ENCODE peak calls at places on chromosome 5, in seven cellular contexts. One of them, this sample, is unnamed.

GRCh38 chr5:53917095-53917494 is 356.7 kb downstream of the NDUFS4 start:
- DNase-seq in tibial nerve: no peak
- DNase-seq in stomach: no peak
- DNase-seq in Peyer's patch: no peak
- DNase-seq in esophagus squamous epithelium: no peak
- DNase-seq in H1: no peak
- DNase-seq in A549: peak; percentile 18
- DNase-seq in this sample: no peak

GRCh38 chr5:81633471-81633870 is 117.4 kb downstream of the SSBP2 start:
- DNase-seq in tibial nerve: no peak
- DNase-seq in stomach: no peak
- DNase-seq in Peyer's patch: no peak
- DNase-seq in esophagus squamous epithelium: no peak
- DNase-seq in H1: no peak
- DNase-seq in A549: no peak
- DNase-seq in this sample: no peak

GRCh38 chr5:39219433-39219832 is at the start of gene FYB1:
- DNase-seq in tibial nerve: peak; percentile 38
- DNase-seq in stomach: no peak
- DNase-seq in Peyer's patch: no peak
- DNase-seq in esophagus squamous epithelium: no peak
- DNase-seq in H1: no peak
- DNase-seq in A549: no peak
- DNase-seq in this sample: peak; percentile 52

GRCh38 chr5:65858316-65858715 is 68.1 kb upstream of the ERBIN start:
- DNase-seq in tibial nerve: no peak
- DNase-seq in stomach: no peak
- DNase-seq in Peyer's patch: no peak
- DNase-seq in esophagus squamous epithelium: no peak
- DNase-seq in H1: no peak
- DNase-seq in A549: no peak
- DNase-seq in this sample: no peak

GRCh38 chr5:18720002-18720401 is 1085.7 kb downstream of the TAF11L14 start:
- DNase-seq in tibial nerve: no peak
- DNase-seq in stomach: no peak
- DNase-seq in Peyer's patch: no peak
- DNase-seq in esophagus squamous epithelium: no peak
- DNase-seq in H1: no peak
- DNase-seq in A549: no peak
- DNase-seq in this sample: no peak

GRCh38 chr5:128920345-128921215 is 44.7 kb upstream of the SLC27A6 start:
- DNase-seq in tibial nerve: no peak
- DNase-seq in stomach: no peak
- DNase-seq in Peyer's patch: no peak
- DNase-seq in esophagus squamous epithelium: no peak
- DNase-seq in H1: no peak
- DNase-seq in A549: no peak
- DNase-seq in this sample: peak; percentile 46

GRCh38 chr5:160188151-160188967 is 40.9 kb upstream of the FABP6 start:
- DNase-seq in tibial nerve: peak; percentile 24
- DNase-seq in stomach: peak; percentile 68
- DNase-seq in Peyer's patch: no peak
- DNase-seq in esophagus squamous epithelium: no peak
- DNase-seq in H1: peak; percentile 86
- DNase-seq in A549: peak; percentile 31
- DNase-seq in this sample: peak; percentile 66

GRCh38 chr5:71905804-71906711 is 187.0 kb downstream of the CARTPT start:
- DNase-seq in tibial nerve: no peak
- DNase-seq in stomach: no peak
- DNase-seq in Peyer's patch: no peak
- DNase-seq in esophagus squamous epithelium: no peak
- DNase-seq in H1: no peak
- DNase-seq in A549: no peak
- DNase-seq in this sample: no peak

GRCh38 chr5:54889826-54890225 is 95.6 kb downstream of the ESM1 start:
- DNase-seq in tibial nerve: no peak
- DNase-seq in stomach: no peak
- DNase-seq in Peyer's patch: no peak
- DNase-seq in esophagus squamous epithelium: no peak
- DNase-seq in H1: no peak
- DNase-seq in A549: no peak
- DNase-seq in this sample: no peak

GRCh38 chr5:142976861-142977260 is 206.7 kb downstream of the ARHGAP26 start:
- DNase-seq in tibial nerve: no peak
- DNase-seq in stomach: no peak
- DNase-seq in Peyer's patch: no peak
- DNase-seq in esophagus squamous epithelium: no peak
- DNase-seq in H1: no peak
- DNase-seq in A549: no peak
- DNase-seq in this sample: no peak

GRCh38 chr5:10460252-10460906 is 18.7 kb downstream of the ROPN1L start:
- DNase-seq in tibial nerve: no peak
- DNase-seq in stomach: peak; percentile 70
- DNase-seq in Peyer's patch: no peak
- DNase-seq in esophagus squamous epithelium: no peak
- DNase-seq in H1: no peak
- DNase-seq in A549: peak; percentile 46
- DNase-seq in this sample: peak; percentile 86

GRCh38 chr5:1268056-1268455 is 26.8 kb downstream of the TERT start:
- DNase-seq in tibial nerve: no peak
- DNase-seq in stomach: no peak
- DNase-seq in Peyer's patch: no peak
- DNase-seq in esophagus squamous epithelium: no peak
- DNase-seq in H1: no peak
- DNase-seq in A549: no peak
- DNase-seq in this sample: no peak

GRCh38 chr5:31193591-31194457 is at the start of gene CDH6:
- DNase-seq in tibial nerve: no peak
- DNase-seq in stomach: no peak
- DNase-seq in Peyer's patch: no peak
- DNase-seq in esophagus squamous epithelium: no peak
- DNase-seq in H1: peak; percentile 79
- DNase-seq in A549: peak; percentile 30
- DNase-seq in this sample: peak; percentile 20

GRCh38 chr5:131637694-131638093 is 2.7 kb upstream of the RAPGEF6 start:
- DNase-seq in tibial nerve: no peak
- DNase-seq in stomach: no peak
- DNase-seq in Peyer's patch: no peak
- DNase-seq in esophagus squamous epithelium: no peak
- DNase-seq in H1: no peak
- DNase-seq in A549: no peak
- DNase-seq in this sample: no peak

GRCh38 chr5:65066385-65066784 is 297.7 kb downstream of the CWC27 start:
- DNase-seq in tibial nerve: no peak
- DNase-seq in stomach: no peak
- DNase-seq in Peyer's patch: peak; percentile 60
- DNase-seq in esophagus squamous epithelium: no peak
- DNase-seq in H1: no peak
- DNase-seq in A549: no peak
- DNase-seq in this sample: no peak

DNA sequence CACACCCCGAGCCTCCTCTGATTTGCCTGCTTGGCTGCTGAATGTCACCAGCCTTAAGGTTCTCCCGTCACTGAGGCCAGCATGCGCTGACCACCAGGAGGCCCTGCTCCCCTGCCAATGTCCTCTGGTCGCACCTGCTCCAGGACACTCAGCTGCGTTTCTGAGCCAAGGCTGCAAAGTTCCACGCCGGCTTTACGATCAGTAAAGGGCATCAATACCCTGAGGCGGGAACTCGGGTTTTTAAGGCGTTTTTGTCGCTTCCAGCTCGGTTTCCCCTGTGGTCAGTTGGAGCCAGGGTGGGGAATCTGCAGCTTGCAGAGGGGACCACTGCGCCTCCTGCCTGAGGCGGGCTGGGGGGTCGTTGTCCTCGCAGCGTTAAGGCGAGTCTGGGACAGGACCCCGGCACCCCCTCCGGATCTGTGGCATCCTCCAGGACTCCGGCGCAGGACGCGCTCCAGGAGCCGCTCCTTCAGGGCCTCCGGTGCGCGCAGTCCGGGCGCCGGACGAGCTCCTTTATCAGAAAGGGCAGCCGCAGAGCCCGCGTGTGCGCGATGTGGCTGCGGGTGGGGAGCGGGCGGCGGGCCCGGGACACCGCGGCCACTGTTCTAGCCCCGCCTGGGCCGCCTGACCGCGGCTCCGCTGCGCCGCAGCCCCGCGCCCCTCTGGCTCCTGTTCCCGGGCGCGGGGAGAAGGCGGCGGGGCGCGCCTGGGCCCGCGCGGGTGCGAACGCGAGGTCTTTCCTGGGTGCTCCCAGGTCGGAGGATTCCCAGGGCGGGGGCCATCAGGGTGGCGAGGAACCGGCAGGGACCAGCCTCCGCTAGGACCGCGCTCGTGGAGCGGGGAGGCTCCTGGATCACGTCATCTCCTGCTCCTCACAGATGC is 24.2 kb upstream of the FLT4 start:
- DNase-seq in tibial nerve: no peak
- DNase-seq in stomach: no peak
- DNase-seq in Peyer's patch: no peak
- DNase-seq in esophagus squamous epithelium: no peak
- DNase-seq in H1: peak; percentile 63
- DNase-seq in A549: no peak
- DNase-seq in this sample: no peak
- H3K4me3 ChIP-seq in tibial nerve: no peak overlapping the region
- H3K4me3 ChIP-seq in stomach: no peak overlapping the region
- H3K4me3 ChIP-seq in Peyer's patch: no peak overlapping the region
- H3K4me3 ChIP-seq in esophagus squamous epithelium: no peak overlapping the region
- H3K4me3 ChIP-seq in H1: peak overlapping the region; percentile 34
- H3K4me3 ChIP-seq in A549: no peak overlapping the region
- H3K4me3 ChIP-seq in this sample: no peak overlapping the region

GRCh38 chr5:43482490-43483064 is 1.1 kb downstream of the TMEM267 start:
- DNase-seq in tibial nerve: no peak
- DNase-seq in stomach: no peak
- DNase-seq in Peyer's patch: no peak
- DNase-seq in esophagus squamous epithelium: no peak
- DNase-seq in H1: no peak
- DNase-seq in A549: peak; percentile 34
- DNase-seq in this sample: no peak

GRCh38 chr5:43485406-43485805 is 1.7 kb upstream of the TMEM267 start:
- DNase-seq in tibial nerve: no peak
- DNase-seq in stomach: no peak
- DNase-seq in Peyer's patch: no peak
- DNase-seq in esophagus squamous epithelium: no peak
- DNase-seq in H1: no peak
- DNase-seq in A549: no peak
- DNase-seq in this sample: no peak

GRCh38 chr5:43486353-43486752 is 2.7 kb upstream of the TMEM267 start:
- DNase-seq in tibial nerve: no peak
- DNase-seq in stomach: no peak
- DNase-seq in Peyer's patch: no peak
- DNase-seq in esophagus squamous epithelium: no peak
- DNase-seq in H1: no peak
- DNase-seq in A549: no peak
- DNase-seq in this sample: no peak

GRCh38 chr5:43484049-43484849 is 584 bp upstream of the TMEM267 start:
- DNase-seq in tibial nerve: peak; percentile 66
- DNase-seq in stomach: peak; percentile 86
- DNase-seq in Peyer's patch: peak; percentile 86
- DNase-seq in esophagus squamous epithelium: peak; percentile 36
- DNase-seq in H1: peak; percentile 88
- DNase-seq in A549: peak; percentile 90
- DNase-seq in this sample: peak; percentile 84

GRCh38 chr5:43483210-43484048 is at the start of gene TMEM267:
- DNase-seq in tibial nerve: peak; percentile 83
- DNase-seq in stomach: peak; percentile 93
- DNase-seq in Peyer's patch: peak; percentile 87
- DNase-seq in esophagus squamous epithelium: peak; percentile 53
- DNase-seq in H1: peak; percentile 88
- DNase-seq in A549: peak; percentile 81
- DNase-seq in this sample: peak; percentile 92
- TF ChIP-seq POLR2A in tibial nerve: peak; percentile 55
- TF ChIP-seq POLR2A in stomach: peak; percentile 85
- TF ChIP-seq POLR2A in Peyer's patch: peak; percentile 85
- TF ChIP-seq POLR2A in esophagus squamous epithelium: no peak
- TF ChIP-seq POLR2A in H1: peak; percentile 90
- TF ChIP-seq POLR2A in A549: peak; percentile 83
- TF ChIP-seq POLR2A in this sample: peak; percentile 62

DNA sequence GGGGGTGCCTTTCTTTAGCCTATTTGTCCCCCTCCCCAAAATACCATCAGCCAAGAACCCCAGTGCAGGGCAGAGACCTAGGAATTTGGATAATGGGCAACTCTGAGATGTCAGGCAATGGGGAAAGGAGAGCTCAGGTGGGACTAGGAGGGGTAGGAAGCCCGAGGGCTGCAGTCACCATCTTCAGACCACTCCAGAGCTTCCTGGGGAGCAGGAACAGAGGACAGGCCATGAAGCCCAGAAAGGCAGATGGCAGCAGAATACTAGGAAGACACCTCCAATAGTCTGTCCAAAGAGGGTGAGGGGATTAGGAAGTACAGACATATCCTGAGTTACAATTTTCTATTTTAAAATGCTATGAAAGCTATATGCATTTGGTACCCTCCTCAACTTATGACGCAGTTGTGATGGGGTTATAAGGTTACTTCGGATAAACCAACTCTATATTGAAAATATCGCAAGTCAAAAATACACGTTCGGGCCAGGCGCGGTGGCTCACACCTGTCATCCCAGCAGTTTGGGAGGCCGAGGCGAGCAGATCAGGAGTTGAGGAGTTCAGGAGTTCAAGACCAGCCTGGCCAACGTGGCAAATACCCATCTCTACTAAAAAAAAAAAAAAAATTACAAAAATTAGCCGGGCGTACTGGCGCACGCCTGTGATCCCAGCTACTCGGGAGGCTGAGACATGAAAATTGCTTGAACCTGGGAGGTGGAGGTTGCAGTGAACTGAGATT is 34.6 kb upstream of the IL17B start:
- DNase-seq in tibial nerve: no peak
- DNase-seq in stomach: no peak
- DNase-seq in Peyer's patch: no peak
- DNase-seq in esophagus squamous epithelium: no peak
- DNase-seq in H1: no peak
- DNase-seq in A549: no peak
- DNase-seq in this sample: no peak
- H3K4me3 ChIP-seq in tibial nerve: no peak overlapping the region
- H3K4me3 ChIP-seq in stomach: peak overlapping the region; percentile 63
- H3K4me3 ChIP-seq in Peyer's patch: peak overlapping the region; percentile 55
- H3K4me3 ChIP-seq in esophagus squamous epithelium: peak overlapping the region; percentile 52
- H3K4me3 ChIP-seq in H1: no peak overlapping the region
- H3K4me3 ChIP-seq in A549: no peak overlapping the region
- H3K4me3 ChIP-seq in this sample: peak overlapping the region; percentile 67

GRCh38 chr5:7927466-7928375 is 58.8 kb downstream of the MTRR start:
- DNase-seq in tibial nerve: peak; percentile 42
- DNase-seq in stomach: peak; percentile 64
- DNase-seq in Peyer's patch: no peak
- DNase-seq in esophagus squamous epithelium: no peak
- DNase-seq in H1: peak; percentile 76
- DNase-seq in A549: peak; percentile 60
- DNase-seq in this sample: peak; percentile 24
- TF ChIP-seq POLR2A in tibial nerve: no peak
- TF ChIP-seq POLR2A in stomach: no peak
- TF ChIP-seq POLR2A in Peyer's patch: no peak
- TF ChIP-seq POLR2A in esophagus squamous epithelium: no peak
- TF ChIP-seq POLR2A in H1: no peak
- TF ChIP-seq POLR2A in A549: no peak
- TF ChIP-seq POLR2A in this sample: no peak

GRCh38 chr5:16521561-16522090 is 56.0 kb upstream of the ZNF622 start:
- DNase-seq in tibial nerve: no peak
- DNase-seq in stomach: no peak
- DNase-seq in Peyer's patch: no peak
- DNase-seq in esophagus squamous epithelium: no peak
- DNase-seq in H1: no peak
- DNase-seq in A549: no peak
- DNase-seq in this sample: no peak
- H3K4me3 ChIP-seq in tibial nerve: no peak overlapping the region
- H3K4me3 ChIP-seq in stomach: no peak overlapping the region
- H3K4me3 ChIP-seq in Peyer's patch: peak overlapping the region; percentile 26
- H3K4me3 ChIP-seq in esophagus squamous epithelium: no peak overlapping the region
- H3K4me3 ChIP-seq in H1: no peak overlapping the region
- H3K4me3 ChIP-seq in A549: no peak overlapping the region
- H3K4me3 ChIP-seq in this sample: no peak overlapping the region

GRCh38 chr5:151699071-151699901 is 12.6 kb upstream of the SPARC start:
- DNase-seq in tibial nerve: no peak
- DNase-seq in stomach: peak; percentile 27
- DNase-seq in Peyer's patch: no peak
- DNase-seq in esophagus squamous epithelium: no peak
- DNase-seq in H1: no peak
- DNase-seq in A549: peak; percentile 61
- DNase-seq in this sample: peak; percentile 83
- TF ChIP-seq POLR2A in tibial nerve: no peak
- TF ChIP-seq POLR2A in stomach: no peak
- TF ChIP-seq POLR2A in Peyer's patch: no peak
- TF ChIP-seq POLR2A in esophagus squamous epithelium: no peak
- TF ChIP-seq POLR2A in H1: no peak
- TF ChIP-seq POLR2A in A549: no peak
- TF ChIP-seq POLR2A in this sample: no peak

This sample was measured in heart left ventricle.